ENCODE peak calls at places on chromosome 14, in seven cellular contexts. W is choroid plexus epithelial cell, N is HFFc6, M is IMR-90, L is upper lobe of right lung, J is ovary, A is omental fat pad. K is an unnamed sample.

GRCh38 chr14:89720741-89721315 is 233.7 kb downstream of the EFCAB11 start:
- DNase-seq in L (peak), A (no peak), N (no peak), W (no peak), M (no peak), J (no peak), K (peak)

GRCh38 chr14:97468220-97468619 is 671.0 kb downstream of the VRK1 start:
- DNase-seq in A (no peak), J (no peak), N (no peak), W (no peak), L (no peak), M (no peak), K (no peak)

GRCh38 chr14:80215756-80216581 is 4.7 kb upstream of the DIO2 start:
- DNase-seq in A (no peak), M (peak), N (no peak), W (peak), L (no peak), J (no peak), K (no peak)

GRCh38 chr14:69263771-69264170 is 3.8 kb downstream of the GALNT16 start:
- DNase-seq in A (no peak), W (no peak), J (no peak), M (no peak), N (no peak), L (no peak), K (no peak)

GRCh38 chr14:33943484-33943883 is 7.4 kb downstream of the EGLN3 start:
- DNase-seq in W (no peak), L (no peak), N (no peak), M (no peak), J (no peak), A (no peak), K (no peak)

GRCh38 chr14:79278798-79279644 is 932.3 kb downstream of the DIO2 start:
- DNase-seq in N (peak), W (peak), M (peak), A (peak), J (no peak), L (peak), K (no peak)

GRCh38 chr14:102454711-102455110 is 54.9 kb downstream of the ANKRD9 start:
- DNase-seq in L (no peak), M (no peak), J (no peak), A (no peak), W (no peak), N (no peak), K (no peak)

GRCh38 chr14:30283822-30284446 is 275.0 kb upstream of the G2E3 start:
- DNase-seq in J (no peak), N (peak), M (peak), W (peak), A (no peak), L (no peak), K (peak)

GRCh38 chr14:59133202-59133601 is 55.3 kb upstream of the DAAM1 start:
- DNase-seq in L (no peak), J (no peak), W (peak), M (no peak), A (no peak), N (no peak), K (no peak)

DNA sequence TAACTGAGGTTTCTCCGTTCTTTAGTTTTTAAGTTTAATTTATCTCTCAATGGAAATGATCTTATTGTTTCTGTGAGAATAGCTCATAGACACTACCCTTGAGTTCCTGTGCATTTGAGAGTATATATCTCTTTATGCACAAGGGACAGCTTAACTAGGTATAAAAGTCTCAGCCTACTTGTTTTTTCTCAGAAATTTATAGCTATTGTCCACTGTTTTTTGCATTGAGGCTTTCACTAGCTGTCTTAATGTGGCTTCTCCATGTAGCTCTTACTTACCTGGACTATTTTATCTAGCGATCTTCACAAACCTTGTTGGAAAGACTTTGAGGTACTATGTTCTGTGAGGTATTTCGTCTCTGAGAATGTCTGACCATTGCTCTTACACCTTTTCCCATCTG is 153.9 kb upstream of the RTL1 start:
- DNase-seq in M (no peak), L (no peak), J (no peak), A (no peak), W (no peak), N (no peak), K (no peak)
- TF ChIP-seq CTCF in M (no peak), L (no peak), J (no peak), A (no peak), W (no peak), N (no peak), K (no peak)

GRCh38 chr14:96256420-96256819 is 410 bp downstream of the BDKRB1 start:
- DNase-seq in N (peak), M (peak), L (no peak), J (no peak), W (no peak), A (no peak), K (no peak)
- TF ChIP-seq CTCF in N (peak), M (peak), L (no peak), J (no peak), W (no peak), A (no peak), K (no peak)

GRCh38 chr14:64841121-64841611 is 38.5 kb downstream of the SPTB start:
- DNase-seq in N (peak), A (no peak), L (no peak), M (peak), J (no peak), W (peak), K (no peak)
- TF ChIP-seq CTCF in N (peak), A (no peak), L (no peak), M (peak), J (no peak), W (peak), K (no peak)

DNA sequence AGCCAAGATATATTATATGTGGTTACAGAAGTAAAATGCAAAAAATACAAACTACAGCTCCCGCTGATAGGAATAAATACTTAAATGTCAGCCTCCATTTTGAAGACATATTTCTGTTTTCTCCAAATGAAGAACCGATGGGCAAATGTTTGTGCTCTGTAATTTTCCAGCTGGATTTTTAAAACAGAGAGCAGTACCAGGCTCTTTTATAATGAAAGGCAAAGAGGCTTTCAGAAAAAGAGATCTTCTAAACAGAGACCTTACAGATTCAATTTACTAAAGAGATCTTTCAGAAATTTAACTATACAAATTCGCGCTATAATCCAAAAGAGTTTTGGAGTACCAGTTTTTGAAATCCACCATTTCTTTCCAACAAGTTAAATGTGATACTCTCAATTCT is 19.9 kb downstream of the MAP4K5 start:
- DNase-seq in N (no peak), M (no peak), A (no peak), W (no peak), L (no peak), J (no peak), K (no peak)
- TF ChIP-seq CTCF in N (no peak), M (no peak), A (no peak), W (no peak), L (no peak), J (no peak), K (no peak)

DNA sequence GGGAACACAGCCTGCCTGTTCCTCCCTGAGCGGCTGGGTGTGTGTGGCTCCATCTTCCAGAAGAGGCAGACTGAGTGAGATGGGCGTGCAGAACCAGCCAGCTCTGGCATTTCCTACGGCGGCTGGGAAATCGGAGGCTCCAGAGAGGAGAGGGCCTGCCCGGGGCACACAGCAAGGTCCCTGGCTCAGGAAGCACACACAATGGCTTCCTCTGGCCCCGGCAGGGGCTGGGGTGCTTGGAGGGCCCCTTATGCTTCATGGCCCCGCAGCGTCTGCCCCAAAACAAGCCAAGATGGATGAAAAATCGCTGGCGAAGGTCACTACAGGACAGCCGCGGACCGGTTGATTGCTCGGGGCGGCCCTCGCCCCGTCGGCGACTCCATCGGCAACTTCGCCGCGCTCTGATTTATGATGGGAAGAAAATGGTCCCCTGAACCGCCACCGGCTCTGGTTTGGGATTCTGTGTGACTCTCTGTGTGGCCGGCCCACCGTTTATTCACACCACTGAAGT is 191.5 kb upstream of the C14orf180 start:
- DNase-seq in M (no peak), A (no peak), W (no peak), N (no peak), J (peak), L (peak), K (no peak)
- TF ChIP-seq CTCF in M (no peak), A (no peak), W (no peak), N (no peak), J (no peak), L (no peak), K (no peak)

DNA sequence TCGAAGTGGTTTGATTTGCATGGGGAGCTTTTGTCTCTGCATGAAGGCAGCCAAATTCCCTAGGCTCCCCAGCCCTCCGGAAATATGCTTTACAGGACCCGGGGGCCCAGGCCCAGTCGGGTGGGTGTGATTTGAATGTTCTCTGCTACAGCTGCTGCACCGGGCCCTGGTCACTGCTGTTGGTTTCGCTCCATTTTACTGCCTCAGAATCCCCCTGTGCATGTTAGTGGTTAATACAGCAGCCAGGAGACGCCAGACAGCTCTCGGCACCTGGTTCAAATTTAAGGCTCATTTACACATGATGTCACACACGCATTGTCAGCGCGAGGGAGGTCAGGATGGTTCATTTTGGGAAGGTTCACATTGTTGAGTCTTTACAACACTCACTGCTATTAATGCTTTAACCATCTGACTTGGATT is 99.6 kb downstream of the SLC38A6 start:
- DNase-seq in W (peak), L (no peak), N (peak), A (no peak), J (no peak), M (peak), K (peak)
- TF ChIP-seq CTCF in W (no peak), L (no peak), N (peak), A (no peak), J (no peak), M (no peak), K (no peak)

K was measured in GM12865.